ENCODE peak calls at places on chromosomes 11 and 22, in nine cellular contexts. A is coronary artery, C is SK-MEL-5, D is kidney, S is A549, W is DMS 273 treated with DMSO at 0.1 percent for 48 hours, G is KBM-7, H is HL-60, F is body of pancreas. Q is an unnamed sample.

GRCh38 chr11:118625036-118625690 is 17.7 kb downstream of the PHLDB1 start:
- DNase-seq in A (no peak), H (no peak), G (no peak), S (no peak), C (no peak), W (no peak), F (no peak), D (no peak), Q (no peak)

GRCh38 chr11:122778148-122778547 is 60.2 kb upstream of the CRTAM start:
- DNase-seq in C (no peak), D (no peak), H (no peak), F (no peak), G (no peak), S (peak), A (no peak), W (no peak), Q (peak)

GRCh38 chr11:17171342-17171741 is 36.4 kb downstream of the PIK3C2A start:
- DNase-seq in W (no peak), C (no peak), S (no peak), A (no peak), D (no peak), G (no peak), H (no peak), F (no peak), Q (no peak)

GRCh38 chr11:44561275-44561781 is 4.1 kb upstream of the CD82 start:
- DNase-seq in H (no peak), F (no peak), A (no peak), D (no peak), S (no peak), G (no peak), W (no peak), C (no peak), Q (no peak)

GRCh38 chr11:72525466-72525865 is 91.1 kb upstream of the CLPB start:
- DNase-seq in D (no peak), G (peak), S (no peak), W (no peak), C (no peak), H (peak), A (no peak), F (no peak), Q (no peak)

GRCh38 chr11:113440816-113441215 is 34.4 kb downstream of the DRD2 start:
- DNase-seq in W (no peak), F (no peak), A (no peak), C (no peak), G (no peak), H (no peak), S (no peak), D (no peak), Q (no peak)

GRCh38 chr11:60810583-60810982 is 25.4 kb downstream of the MS4A10 start:
- DNase-seq in F (no peak), W (no peak), C (no peak), G (no peak), D (no peak), H (no peak), A (no peak), S (no peak), Q (no peak)

GRCh38 chr22:19637405-19638281 is 76.7 kb upstream of the SEPTIN5 start:
- DNase-seq in C (no peak), S (no peak), F (no peak), H (no peak), W (no peak), G (no peak), A (peak), D (no peak), Q (no peak)

GRCh38 chr11:12287009-12287373 is 90.4 kb upstream of the PARVA start:
- DNase-seq in F (no peak), A (peak), D (peak), S (peak), C (peak), G (no peak), H (no peak), W (peak), Q (peak)

GRCh38 chr11:118138839-118139420 is 13.7 kb downstream of the SCN4B start:
- DNase-seq in A (no peak), G (no peak), F (no peak), C (no peak), W (no peak), S (no peak), H (no peak), D (no peak), Q (no peak)

GRCh38 chr11:132448334-132448995 is 1078.0 kb downstream of the NTM start:
- DNase-seq in F (no peak), S (no peak), C (no peak), D (no peak), W (no peak), G (no peak), H (no peak), A (no peak), Q (peak)

GRCh38 chr22:39677967-39678366 is 107.4 kb downstream of the CACNA1I start:
- DNase-seq in C (no peak), A (no peak), F (no peak), D (no peak), G (no peak), W (no peak), H (no peak), S (no peak), Q (no peak)

GRCh38 chr11:83702795-83703194 is 416.6 kb upstream of the CCDC90B start:
- DNase-seq in A (no peak), D (no peak), W (no peak), F (no peak), C (no peak), S (no peak), H (no peak), G (no peak), Q (no peak)

GRCh38 chr11:67002297-67002913 is 20.5 kb upstream of the SYT12 start:
- DNase-seq in D (no peak), S (no peak), G (no peak), F (no peak), W (no peak), C (no peak), H (no peak), A (no peak), Q (no peak)

GRCh38 chr11:102197759-102198158 is 87.5 kb downstream of the YAP1 start:
- DNase-seq in C (peak), G (no peak), A (no peak), F (no peak), H (no peak), S (no peak), D (no peak), W (no peak), Q (no peak)

GRCh38 chr22:49486225-49486624 is 341.4 kb downstream of the BRD1 start:
- DNase-seq in W (no peak), D (no peak), F (no peak), H (no peak), G (no peak), A (no peak), S (no peak), C (no peak), Q (no peak)

GRCh38 chr11:76159303-76159937 is 46.9 kb downstream of the WNT11 start:
- DNase-seq in S (no peak), F (no peak), A (no peak), C (no peak), D (peak), H (no peak), W (no peak), G (no peak), Q (no peak)

GRCh38 chr11:76601712-76602111 is 68.8 kb downstream of the LRRC32 start:
- DNase-seq in G (no peak), W (no peak), F (no peak), S (no peak), D (no peak), A (no peak), C (no peak), H (no peak), Q (no peak)

Q was measured in stromal cell of bone marrow.